ENCODE peak calls at places on chromosomes 5 and 9, in four cellular contexts. B is activated CD4-positive, alpha-beta T cell treated with anti-CD3 and anti-CD28 coated beads for 36 hours; E is stimulated activated CD4-positive, alpha-beta T cell treated with anti-CD3 and anti-CD28 coated beads, Interleukin-4, amount 100 ng/mL, for 48 hours; F is MV-4-11. M is an unnamed sample.

GRCh38 chr9:759541-759940 is 82.0 kb upstream of the DMRT1 start:
- DNase-seq in B (no peak), F (no peak), E (no peak), M (no peak)

GRCh38 chr5:68021185-68021584 is 194.4 kb upstream of the PIK3R1 start:
- DNase-seq in E (no peak), F (no peak), B (no peak), M (no peak)

GRCh38 chr9:100277166-100277979 is 75.4 kb downstream of the TEX10 start:
- DNase-seq in B (no peak), E (no peak), F (no peak), M (no peak)

GRCh38 chr9:98610196-98610595 is 98.5 kb downstream of the GABBR2 start:
- DNase-seq in F (no peak), B (no peak), E (no peak), M (no peak)

GRCh38 chr5:66974256-66974655 is 222.3 kb downstream of the CD180 start:
- DNase-seq in F (no peak), E (no peak), B (no peak), M (no peak)

GRCh38 chr5:75616961-75617660 is 5.9 kb downstream of the ANKDD1B start:
- DNase-seq in F (no peak), E (no peak), B (no peak), M (no peak)

GRCh38 chr9:77011973-77012817 is 7.3 kb upstream of the FOXB2 start:
- DNase-seq in E (peak), F (no peak), B (peak), M (peak)

GRCh38 chr5:105688227-105688807 is 1982.4 kb downstream of the EFNA5 start:
- DNase-seq in E (no peak), B (no peak), F (no peak), M (no peak)

GRCh38 chr9:108445431-108446018 is 410.3 kb downstream of the ACTL7B start:
- DNase-seq in F (no peak), E (no peak), B (no peak), M (no peak)

GRCh38 chr5:57117601-57118000 is 56.3 kb upstream of the GPBP1 start:
- DNase-seq in B (peak), E (peak), F (peak), M (no peak)

GRCh38 chr5:78806544-78806943 is 158.0 kb upstream of the LHFPL2 start:
- DNase-seq in E (no peak), F (no peak), B (no peak), M (no peak)

GRCh38 chr9:135906291-135907005 is 898 bp downstream of the CAMSAP1 start:
- DNase-seq in F (no peak), B (peak), E (no peak), M (no peak)

GRCh38 chr9:4984171-4984570 is 901 bp upstream of the JAK2 start:
- DNase-seq in B (no peak), E (no peak), F (no peak), M (no peak)

GRCh38 chr9:118533101-118533500 is 828.9 kb downstream of the TLR4 start:
- DNase-seq in E (no peak), B (no peak), F (no peak), M (no peak)

GRCh38 chr9:107751522-107752235 is 262.1 kb upstream of the KLF4 start:
- DNase-seq in B (peak), F (no peak), E (no peak), M (no peak)

GRCh38 chr5:163565492-163565891 is 60.1 kb downstream of the MAT2B start:
- DNase-seq in E (no peak), F (no peak), B (no peak), M (no peak)

GRCh38 chr5:137699291-137700281 is 36.3 kb downstream of the KLHL3 start:
- DNase-seq in E (no peak), F (no peak), B (no peak), M (no peak)

GRCh38 chr5:163563112-163563511 is 57.7 kb downstream of the MAT2B start:
- DNase-seq in F (no peak), E (no peak), B (no peak), M (no peak)

GRCh38 chr5:132589467-132589866 is 32.7 kb downstream of the RAD50 start:
- DNase-seq in B (no peak), E (no peak), F (no peak), M (no peak)

GRCh38 chr9:97900738-97901565 is 21.3 kb downstream of the TRMO start:
- DNase-seq in E (no peak), F (peak), B (no peak), M (no peak)

GRCh38 chr9:86655147-86655546 is 292.2 kb downstream of the GAS1 start:
- DNase-seq in B (no peak), E (no peak), F (no peak), M (no peak)

GRCh38 chr5:66989286-66989685 is 207.3 kb downstream of the CD180 start:
- DNase-seq in B (no peak), F (no peak), E (no peak), M (no peak)

GRCh38 chr5:133754575-133755169 is 142.3 kb upstream of the FSTL4 start:
- DNase-seq in B (peak), F (peak), E (no peak), M (no peak)

GRCh38 chr5:164306662-164307061 is 801.2 kb downstream of the MAT2B start:
- DNase-seq in E (no peak), B (no peak), F (no peak), M (no peak)

GRCh38 chr5:42944989-42945388 is 95.1 kb downstream of the ANXA2R start:
- DNase-seq in B (no peak), E (no peak), F (no peak), M (no peak)

GRCh38 chr5:45609661-45610060 is 86.5 kb downstream of the HCN1 start:
- DNase-seq in E (no peak), F (no peak), B (no peak), M (no peak)

GRCh38 chr5:113218906-113219517 is 215.8 kb downstream of the TSSK1B start:
- DNase-seq in F (no peak), B (no peak), E (no peak), M (no peak)